ENCODE peak calls at places on chromosomes 5 and 9, in nine cellular contexts. One of them, this sample, is unnamed.

GRCh38 chr5:159337291-159337974 is 7.1 kb upstream of the IL12B start:
- DNase-seq in NCI-H1092: no peak
- DNase-seq in GM19239: no peak
- DNase-seq in AG04450: no peak
- DNase-seq in HFF-Myc: peak; percentile 42
- DNase-seq in A549: peak; percentile 37
- DNase-seq in A172: peak; percentile 97
- DNase-seq in foreskin fibroblast: peak; percentile 65
- DNase-seq in C1 segment of cervical spinal cord: no peak
- DNase-seq in this sample: no peak

GRCh38 chr5:126720369-126720768 is 56.6 kb upstream of the LMNB1 start:
- DNase-seq in NCI-H1092: no peak
- DNase-seq in GM19239: no peak
- DNase-seq in A549: no peak
- DNase-seq in HFF-Myc: no peak
- DNase-seq in C1 segment of cervical spinal cord: no peak
- DNase-seq in foreskin fibroblast: no peak
- DNase-seq in AG04450: no peak
- DNase-seq in A172: no peak
- DNase-seq in this sample: no peak

GRCh38 chr5:72307968-72308852 is 11.8 kb downstream of the MRPS27 start:
- DNase-seq in GM19239: peak; percentile 67
- DNase-seq in foreskin fibroblast: peak; percentile 100
- DNase-seq in C1 segment of cervical spinal cord: peak; percentile 99
- DNase-seq in A172: peak; percentile 96
- DNase-seq in NCI-H1092: peak; percentile 92
- DNase-seq in AG04450: peak; percentile 94
- DNase-seq in HFF-Myc: peak; percentile 85
- DNase-seq in A549: peak; percentile 98
- DNase-seq in this sample: peak; percentile 97

GRCh38 chr9:72356019-72356653 is 8.9 kb downstream of the ZFAND5 start:
- DNase-seq in AG04450: no peak
- DNase-seq in foreskin fibroblast: peak; percentile 79
- DNase-seq in C1 segment of cervical spinal cord: no peak
- DNase-seq in HFF-Myc: peak; percentile 75
- DNase-seq in A172: no peak
- DNase-seq in NCI-H1092: no peak
- DNase-seq in A549: peak; percentile 46
- DNase-seq in GM19239: no peak
- DNase-seq in this sample: no peak

GRCh38 chr5:40746703-40747102 is 9.1 kb downstream of the TTC33 start:
- DNase-seq in GM19239: no peak
- DNase-seq in A172: peak; percentile 14
- DNase-seq in A549: peak; percentile 58
- DNase-seq in foreskin fibroblast: no peak
- DNase-seq in NCI-H1092: no peak
- DNase-seq in AG04450: no peak
- DNase-seq in C1 segment of cervical spinal cord: no peak
- DNase-seq in HFF-Myc: no peak
- DNase-seq in this sample: no peak

GRCh38 chr5:116559673-116560164 is 14.9 kb downstream of the SEMA6A start:
- DNase-seq in GM19239: no peak
- DNase-seq in HFF-Myc: no peak
- DNase-seq in foreskin fibroblast: no peak
- DNase-seq in NCI-H1092: no peak
- DNase-seq in AG04450: no peak
- DNase-seq in A549: no peak
- DNase-seq in C1 segment of cervical spinal cord: no peak
- DNase-seq in A172: no peak
- DNase-seq in this sample: no peak

GRCh38 chr5:139903450-139903804 is 107.8 kb downstream of the PSD2 start:
- DNase-seq in C1 segment of cervical spinal cord: no peak
- DNase-seq in AG04450: no peak
- DNase-seq in A549: no peak
- DNase-seq in NCI-H1092: no peak
- DNase-seq in foreskin fibroblast: peak; percentile 8
- DNase-seq in A172: no peak
- DNase-seq in HFF-Myc: no peak
- DNase-seq in GM19239: no peak
- DNase-seq in this sample: peak; percentile 59

GRCh38 chr5:123705741-123706140 is 193.8 kb downstream of the CSNK1G3 start:
- DNase-seq in A172: no peak
- DNase-seq in AG04450: no peak
- DNase-seq in A549: no peak
- DNase-seq in C1 segment of cervical spinal cord: no peak
- DNase-seq in NCI-H1092: no peak
- DNase-seq in foreskin fibroblast: peak; percentile 82
- DNase-seq in GM19239: no peak
- DNase-seq in HFF-Myc: no peak
- DNase-seq in this sample: no peak

GRCh38 chr9:90961375-90961774 is 159.8 kb downstream of the SYK start:
- DNase-seq in AG04450: no peak
- DNase-seq in GM19239: no peak
- DNase-seq in NCI-H1092: peak; percentile 9
- DNase-seq in HFF-Myc: no peak
- DNase-seq in A549: no peak
- DNase-seq in foreskin fibroblast: peak; percentile 65
- DNase-seq in C1 segment of cervical spinal cord: no peak
- DNase-seq in A172: no peak
- DNase-seq in this sample: no peak

GRCh38 chr5:178247481-178248456 is 15.2 kb upstream of the PHYKPL start:
- DNase-seq in foreskin fibroblast: no peak
- DNase-seq in A172: no peak
- DNase-seq in NCI-H1092: no peak
- DNase-seq in HFF-Myc: no peak
- DNase-seq in A549: no peak
- DNase-seq in AG04450: no peak
- DNase-seq in GM19239: no peak
- DNase-seq in C1 segment of cervical spinal cord: no peak
- DNase-seq in this sample: no peak

GRCh38 chr9:109699019-109699418 is 81.0 kb upstream of the PALM2AKAP2 start:
- DNase-seq in HFF-Myc: no peak
- DNase-seq in A172: peak; percentile 16
- DNase-seq in A549: no peak
- DNase-seq in GM19239: no peak
- DNase-seq in AG04450: no peak
- DNase-seq in C1 segment of cervical spinal cord: no peak
- DNase-seq in NCI-H1092: no peak
- DNase-seq in foreskin fibroblast: peak; percentile 50
- DNase-seq in this sample: no peak

GRCh38 chr5:88976914-88977313 is 93.9 kb upstream of the MEF2C start:
- DNase-seq in GM19239: no peak
- DNase-seq in A172: no peak
- DNase-seq in AG04450: no peak
- DNase-seq in A549: no peak
- DNase-seq in C1 segment of cervical spinal cord: no peak
- DNase-seq in HFF-Myc: no peak
- DNase-seq in NCI-H1092: no peak
- DNase-seq in foreskin fibroblast: no peak
- DNase-seq in this sample: no peak

GRCh38 chr9:131289301-131290038 is at the start of gene PLPP7:
- DNase-seq in GM19239: no peak
- DNase-seq in foreskin fibroblast: peak; percentile 83
- DNase-seq in AG04450: no peak
- DNase-seq in NCI-H1092: no peak
- DNase-seq in A172: no peak
- DNase-seq in HFF-Myc: no peak
- DNase-seq in C1 segment of cervical spinal cord: peak; percentile 84
- DNase-seq in A549: no peak
- DNase-seq in this sample: peak; percentile 93

GRCh38 chr5:122523776-122524175 is 211.7 kb downstream of the SNCAIP start:
- DNase-seq in foreskin fibroblast: no peak
- DNase-seq in NCI-H1092: no peak
- DNase-seq in GM19239: no peak
- DNase-seq in HFF-Myc: no peak
- DNase-seq in AG04450: no peak
- DNase-seq in A549: no peak
- DNase-seq in C1 segment of cervical spinal cord: no peak
- DNase-seq in A172: no peak
- DNase-seq in this sample: no peak

GRCh38 chr5:61082516-61083280 is 79.6 kb downstream of the SMIM15 start:
- DNase-seq in C1 segment of cervical spinal cord: no peak
- DNase-seq in A172: peak; percentile 14
- DNase-seq in GM19239: no peak
- DNase-seq in AG04450: no peak
- DNase-seq in A549: no peak
- DNase-seq in HFF-Myc: no peak
- DNase-seq in NCI-H1092: no peak
- DNase-seq in foreskin fibroblast: peak; percentile 23
- DNase-seq in this sample: no peak

GRCh38 chr5:132425009-132425937 is 55.8 kb downstream of the SLC22A5 start:
- DNase-seq in A549: no peak
- DNase-seq in HFF-Myc: no peak
- DNase-seq in foreskin fibroblast: peak; percentile 93
- DNase-seq in GM19239: no peak
- DNase-seq in NCI-H1092: no peak
- DNase-seq in A172: peak; percentile 63
- DNase-seq in C1 segment of cervical spinal cord: no peak
- DNase-seq in AG04450: no peak
- DNase-seq in this sample: no peak

GRCh38 chr5:37355161-37355560 is 15.7 kb downstream of the NUP155 start:
- DNase-seq in foreskin fibroblast: no peak
- DNase-seq in AG04450: no peak
- DNase-seq in NCI-H1092: no peak
- DNase-seq in HFF-Myc: no peak
- DNase-seq in C1 segment of cervical spinal cord: no peak
- DNase-seq in A172: no peak
- DNase-seq in A549: no peak
- DNase-seq in GM19239: no peak
- DNase-seq in this sample: no peak

GRCh38 chr5:87539839-87540238 is 127.1 kb upstream of the CCNH start:
- DNase-seq in HFF-Myc: no peak
- DNase-seq in C1 segment of cervical spinal cord: no peak
- DNase-seq in NCI-H1092: no peak
- DNase-seq in foreskin fibroblast: no peak
- DNase-seq in GM19239: no peak
- DNase-seq in AG04450: no peak
- DNase-seq in A549: no peak
- DNase-seq in A172: no peak
- DNase-seq in this sample: no peak

GRCh38 chr9:96246267-96246671 is 55.7 kb downstream of the HSD17B3 start:
- DNase-seq in C1 segment of cervical spinal cord: no peak
- DNase-seq in HFF-Myc: no peak
- DNase-seq in foreskin fibroblast: no peak
- DNase-seq in NCI-H1092: no peak
- DNase-seq in A549: no peak
- DNase-seq in GM19239: no peak
- DNase-seq in A172: no peak
- DNase-seq in AG04450: no peak
- DNase-seq in this sample: no peak

GRCh38 chr5:128225245-128226030 is 141.9 kb downstream of the SLC12A2 start:
- DNase-seq in foreskin fibroblast: peak; percentile 8
- DNase-seq in AG04450: no peak
- DNase-seq in NCI-H1092: no peak
- DNase-seq in GM19239: no peak
- DNase-seq in C1 segment of cervical spinal cord: no peak
- DNase-seq in A172: no peak
- DNase-seq in HFF-Myc: no peak
- DNase-seq in A549: no peak
- DNase-seq in this sample: no peak

GRCh38 chr9:3880851-3881250 is 355.1 kb upstream of the RFX3 start:
- DNase-seq in NCI-H1092: no peak
- DNase-seq in C1 segment of cervical spinal cord: no peak
- DNase-seq in A549: peak; percentile 17
- DNase-seq in A172: peak; percentile 67
- DNase-seq in AG04450: peak; percentile 46
- DNase-seq in HFF-Myc: no peak
- DNase-seq in foreskin fibroblast: peak; percentile 84
- DNase-seq in GM19239: no peak
- DNase-seq in this sample: no peak

GRCh38 chr5:56637321-56637920 is 177.9 kb upstream of the MAP3K1 start:
- DNase-seq in foreskin fibroblast: peak; percentile 24
- DNase-seq in A172: peak; percentile 79
- DNase-seq in AG04450: no peak
- DNase-seq in GM19239: no peak
- DNase-seq in HFF-Myc: no peak
- DNase-seq in A549: peak; percentile 64
- DNase-seq in NCI-H1092: no peak
- DNase-seq in C1 segment of cervical spinal cord: no peak
- DNase-seq in this sample: no peak

GRCh38 chr5:132557425-132557805 is 638 bp downstream of the RAD50 start:
- DNase-seq in A172: peak; percentile 65
- DNase-seq in foreskin fibroblast: peak; percentile 55
- DNase-seq in C1 segment of cervical spinal cord: peak; percentile 54
- DNase-seq in HFF-Myc: peak; percentile 24
- DNase-seq in NCI-H1092: no peak
- DNase-seq in AG04450: no peak
- DNase-seq in GM19239: peak; percentile 12
- DNase-seq in A549: peak; percentile 80
- DNase-seq in this sample: no peak

GRCh38 chr5:126830061-126830460 is 53.1 kb downstream of the LMNB1 start:
- DNase-seq in A549: no peak
- DNase-seq in A172: no peak
- DNase-seq in AG04450: no peak
- DNase-seq in C1 segment of cervical spinal cord: no peak
- DNase-seq in HFF-Myc: no peak
- DNase-seq in foreskin fibroblast: no peak
- DNase-seq in GM19239: no peak
- DNase-seq in NCI-H1092: no peak
- DNase-seq in this sample: no peak

GRCh38 chr9:117932585-117932984 is 228.4 kb downstream of the TLR4 start:
- DNase-seq in HFF-Myc: no peak
- DNase-seq in C1 segment of cervical spinal cord: no peak
- DNase-seq in foreskin fibroblast: no peak
- DNase-seq in GM19239: no peak
- DNase-seq in NCI-H1092: no peak
- DNase-seq in A172: no peak
- DNase-seq in A549: no peak
- DNase-seq in AG04450: no peak
- DNase-seq in this sample: no peak

GRCh38 chr9:137441289-137441934 is at the start of gene ENTPD8:
- DNase-seq in GM19239: no peak
- DNase-seq in foreskin fibroblast: no peak
- DNase-seq in NCI-H1092: peak; percentile 38
- DNase-seq in AG04450: no peak
- DNase-seq in HFF-Myc: no peak
- DNase-seq in A172: peak; percentile 54
- DNase-seq in A549: peak; percentile 66
- DNase-seq in C1 segment of cervical spinal cord: no peak
- DNase-seq in this sample: no peak

GRCh38 chr9:108727580-108728056 is 128.2 kb downstream of the ACTL7B start:
- DNase-seq in C1 segment of cervical spinal cord: peak; percentile 64
- DNase-seq in NCI-H1092: no peak
- DNase-seq in A172: no peak
- DNase-seq in A549: no peak
- DNase-seq in AG04450: no peak
- DNase-seq in GM19239: no peak
- DNase-seq in HFF-Myc: no peak
- DNase-seq in foreskin fibroblast: peak; percentile 40
- DNase-seq in this sample: no peak

GRCh38 chr9:16179566-16179965 is 626.7 kb downstream of the CCDC171 start:
- DNase-seq in HFF-Myc: no peak
- DNase-seq in C1 segment of cervical spinal cord: no peak
- DNase-seq in NCI-H1092: no peak
- DNase-seq in GM19239: no peak
- DNase-seq in A549: no peak
- DNase-seq in foreskin fibroblast: no peak
- DNase-seq in AG04450: no peak
- DNase-seq in A172: no peak
- DNase-seq in this sample: no peak

GRCh38 chr9:98335666-98336065 is 80.2 kb upstream of the TBC1D2 start:
- DNase-seq in A549: no peak
- DNase-seq in AG04450: no peak
- DNase-seq in NCI-H1092: no peak
- DNase-seq in A172: no peak
- DNase-seq in HFF-Myc: no peak
- DNase-seq in GM19239: no peak
- DNase-seq in C1 segment of cervical spinal cord: no peak
- DNase-seq in foreskin fibroblast: no peak
- DNase-seq in this sample: no peak

GRCh38 chr9:70463877-70464276 is 49.4 kb upstream of the KLF9 start:
- DNase-seq in HFF-Myc: no peak
- DNase-seq in A172: no peak
- DNase-seq in C1 segment of cervical spinal cord: no peak
- DNase-seq in GM19239: no peak
- DNase-seq in foreskin fibroblast: peak; percentile 30
- DNase-seq in NCI-H1092: no peak
- DNase-seq in A549: no peak
- DNase-seq in AG04450: no peak
- DNase-seq in this sample: no peak

GRCh38 chr5:68884893-68885292 is 208.9 kb upstream of the SLC30A5 start:
- DNase-seq in NCI-H1092: no peak
- DNase-seq in A549: peak; percentile 31
- DNase-seq in HFF-Myc: no peak
- DNase-seq in AG04450: no peak
- DNase-seq in GM19239: no peak
- DNase-seq in foreskin fibroblast: no peak
- DNase-seq in A172: no peak
- DNase-seq in C1 segment of cervical spinal cord: no peak
- DNase-seq in this sample: no peak